ENCODE peak calls at places on chromosomes 13 and 19, in five cellular contexts. One of them, this sample, is unnamed.

GRCh38 chr13:85772379-85772778 is 26.8 kb downstream of the SLITRK6 start:
- DNase-seq in AG09309: no peak
- DNase-seq in cardiac fibroblast: peak
- DNase-seq in AG04450: no peak
- DNase-seq in CD4-positive, CD25-positive, alpha-beta regulatory T cell: no peak
- DNase-seq in this sample: no peak

GRCh38 chr13:110628952-110629701 is 13.8 kb downstream of the NAXD start:
- DNase-seq in AG09309: no peak
- DNase-seq in AG04450: no peak
- DNase-seq in cardiac fibroblast: peak
- DNase-seq in CD4-positive, CD25-positive, alpha-beta regulatory T cell: no peak
- DNase-seq in this sample: no peak

GRCh38 chr19:27652796-27653195 is 1560.2 kb downstream of the UQCRFS1 start:
- DNase-seq in AG04450: no peak
- DNase-seq in CD4-positive, CD25-positive, alpha-beta regulatory T cell: no peak
- DNase-seq in AG09309: no peak
- DNase-seq in cardiac fibroblast: no peak
- DNase-seq in this sample: no peak

GRCh38 chr19:51094696-51095279 is 12.1 kb upstream of the KLK14 start:
- DNase-seq in AG09309: no peak
- DNase-seq in CD4-positive, CD25-positive, alpha-beta regulatory T cell: peak
- DNase-seq in cardiac fibroblast: peak
- DNase-seq in AG04450: no peak
- DNase-seq in this sample: no peak

GRCh38 chr19:10086032-10086903 is at the start of gene SHFL:
- DNase-seq in CD4-positive, CD25-positive, alpha-beta regulatory T cell: peak
- DNase-seq in AG09309: no peak
- DNase-seq in AG04450: no peak
- DNase-seq in cardiac fibroblast: peak
- DNase-seq in this sample: peak

GRCh38 chr13:48078251-48078656 is 16.6 kb downstream of the MED4 start:
- DNase-seq in AG04450: no peak
- DNase-seq in cardiac fibroblast: no peak
- DNase-seq in CD4-positive, CD25-positive, alpha-beta regulatory T cell: peak
- DNase-seq in AG09309: no peak
- DNase-seq in this sample: no peak

GRCh38 chr19:16878181-16878965 is 10.4 kb upstream of the F2RL3 start:
- DNase-seq in AG09309: no peak
- DNase-seq in AG04450: no peak
- DNase-seq in CD4-positive, CD25-positive, alpha-beta regulatory T cell: no peak
- DNase-seq in cardiac fibroblast: no peak
- DNase-seq in this sample: no peak

GRCh38 chr19:42316223-42317211 is 3.4 kb downstream of the TMEM145 start:
- DNase-seq in CD4-positive, CD25-positive, alpha-beta regulatory T cell: no peak
- DNase-seq in cardiac fibroblast: peak
- DNase-seq in AG04450: no peak
- DNase-seq in AG09309: no peak
- DNase-seq in this sample: peak

GRCh38 chr19:45100797-45101196 is 7.8 kb downstream of the PPP1R37 start:
- DNase-seq in AG04450: no peak
- DNase-seq in AG09309: no peak
- DNase-seq in CD4-positive, CD25-positive, alpha-beta regulatory T cell: no peak
- DNase-seq in cardiac fibroblast: peak
- DNase-seq in this sample: no peak

GRCh38 chr13:106297283-106297682 is 238.2 kb downstream of the EFNB2 start:
- DNase-seq in AG09309: no peak
- DNase-seq in CD4-positive, CD25-positive, alpha-beta regulatory T cell: no peak
- DNase-seq in cardiac fibroblast: no peak
- DNase-seq in AG04450: no peak
- DNase-seq in this sample: no peak

GRCh38 chr19:46861691-46862503 is 1.1 kb downstream of the ARHGAP35 start:
- DNase-seq in CD4-positive, CD25-positive, alpha-beta regulatory T cell: no peak
- DNase-seq in AG09309: no peak
- DNase-seq in cardiac fibroblast: peak
- DNase-seq in AG04450: no peak
- DNase-seq in this sample: no peak

GRCh38 chr19:3210347-3211017 is 14.0 kb upstream of the CELF5 start:
- DNase-seq in AG09309: no peak
- DNase-seq in cardiac fibroblast: peak
- DNase-seq in AG04450: no peak
- DNase-seq in CD4-positive, CD25-positive, alpha-beta regulatory T cell: peak
- DNase-seq in this sample: peak

GRCh38 chr13:99656843-99657506 is 155.7 kb downstream of the TM9SF2 start:
- DNase-seq in AG04450: no peak
- DNase-seq in CD4-positive, CD25-positive, alpha-beta regulatory T cell: peak
- DNase-seq in AG09309: no peak
- DNase-seq in cardiac fibroblast: no peak
- DNase-seq in this sample: no peak

GRCh38 chr19:20423381-20424207 is 142.0 kb downstream of the ZNF737 start:
- DNase-seq in AG09309: no peak
- DNase-seq in AG04450: no peak
- DNase-seq in CD4-positive, CD25-positive, alpha-beta regulatory T cell: peak
- DNase-seq in cardiac fibroblast: peak
- DNase-seq in this sample: peak

GRCh38 chr13:107458269-107458668 is 757.1 kb downstream of the LIG4 start:
- DNase-seq in CD4-positive, CD25-positive, alpha-beta regulatory T cell: no peak
- DNase-seq in cardiac fibroblast: no peak
- DNase-seq in AG04450: no peak
- DNase-seq in AG09309: no peak
- DNase-seq in this sample: no peak

GRCh38 chr13:111976474-111977183 is 90.3 kb upstream of the SOX1 start:
- DNase-seq in AG09309: no peak
- DNase-seq in AG04450: no peak
- DNase-seq in cardiac fibroblast: no peak
- DNase-seq in CD4-positive, CD25-positive, alpha-beta regulatory T cell: no peak
- DNase-seq in this sample: no peak

GRCh38 chr19:38850976-38851621 is 1.3 kb upstream of the HNRNPL start:
- DNase-seq in cardiac fibroblast: no peak
- DNase-seq in AG04450: no peak
- DNase-seq in CD4-positive, CD25-positive, alpha-beta regulatory T cell: no peak
- DNase-seq in AG09309: no peak
- DNase-seq in this sample: peak

GRCh38 chr13:21242236-21242635 is 65.8 kb downstream of the MRPL57 start:
- DNase-seq in AG09309: no peak
- DNase-seq in CD4-positive, CD25-positive, alpha-beta regulatory T cell: no peak
- DNase-seq in cardiac fibroblast: no peak
- DNase-seq in AG04450: no peak
- DNase-seq in this sample: no peak

GRCh38 chr19:18939922-18940775 is 868 bp downstream of the HOMER3 start:
- DNase-seq in AG09309: no peak
- DNase-seq in AG04450: no peak
- DNase-seq in cardiac fibroblast: peak
- DNase-seq in CD4-positive, CD25-positive, alpha-beta regulatory T cell: no peak
- DNase-seq in this sample: no peak

GRCh38 chr19:13255719-13256059 is 105.5 kb downstream of the IER2 start:
- DNase-seq in AG09309: no peak
- DNase-seq in AG04450: no peak
- DNase-seq in CD4-positive, CD25-positive, alpha-beta regulatory T cell: no peak
- DNase-seq in cardiac fibroblast: no peak
- DNase-seq in this sample: no peak

GRCh38 chr13:102128216-102128800 is 273.5 kb downstream of the FGF14 start:
- DNase-seq in cardiac fibroblast: peak
- DNase-seq in AG09309: peak
- DNase-seq in CD4-positive, CD25-positive, alpha-beta regulatory T cell: no peak
- DNase-seq in AG04450: no peak
- DNase-seq in this sample: no peak

GRCh38 chr13:39269411-39269810 is 231.2 kb downstream of the NHLRC3 start:
- DNase-seq in AG09309: no peak
- DNase-seq in cardiac fibroblast: peak
- DNase-seq in CD4-positive, CD25-positive, alpha-beta regulatory T cell: no peak
- DNase-seq in AG04450: no peak
- DNase-seq in this sample: no peak

GRCh38 chr13:20126460-20127262 is 34.2 kb downstream of the GJA3 start:
- DNase-seq in cardiac fibroblast: no peak
- DNase-seq in AG04450: no peak
- DNase-seq in AG09309: no peak
- DNase-seq in CD4-positive, CD25-positive, alpha-beta regulatory T cell: no peak
- DNase-seq in this sample: no peak

GRCh38 chr19:40609561-40610395 is 8.6 kb downstream of the LTBP4 start:
- DNase-seq in AG09309: no peak
- DNase-seq in CD4-positive, CD25-positive, alpha-beta regulatory T cell: peak
- DNase-seq in cardiac fibroblast: peak
- DNase-seq in AG04450: no peak
- DNase-seq in this sample: peak
- H3K4me3 ChIP-seq in AG09309: peak
- H3K4me3 ChIP-seq in CD4-positive, CD25-positive, alpha-beta regulatory T cell: peak
- H3K4me3 ChIP-seq in cardiac fibroblast: peak
- H3K4me3 ChIP-seq in AG04450: no peak
- H3K4me3 ChIP-seq in this sample: peak

GRCh38 chr19:53193534-53194222 is 520 bp upstream of the ZNF665 start:
- DNase-seq in AG04450: no peak
- DNase-seq in AG09309: no peak
- DNase-seq in CD4-positive, CD25-positive, alpha-beta regulatory T cell: no peak
- DNase-seq in cardiac fibroblast: no peak
- DNase-seq in this sample: no peak
- H3K4me3 ChIP-seq in AG04450: peak
- H3K4me3 ChIP-seq in AG09309: peak
- H3K4me3 ChIP-seq in CD4-positive, CD25-positive, alpha-beta regulatory T cell: peak
- H3K4me3 ChIP-seq in cardiac fibroblast: peak
- H3K4me3 ChIP-seq in this sample: no peak

GRCh38 chr19:35955881-35956634 is 19.9 kb downstream of the LRFN3 start:
- DNase-seq in cardiac fibroblast: no peak
- DNase-seq in CD4-positive, CD25-positive, alpha-beta regulatory T cell: no peak
- DNase-seq in AG04450: no peak
- DNase-seq in AG09309: no peak
- DNase-seq in this sample: no peak

GRCh38 chr19:35958660-35959039 is 22.5 kb downstream of the LRFN3 start:
- DNase-seq in CD4-positive, CD25-positive, alpha-beta regulatory T cell: no peak
- DNase-seq in cardiac fibroblast: no peak
- DNase-seq in AG04450: no peak
- DNase-seq in AG09309: no peak
- DNase-seq in this sample: no peak

GRCh38 chr19:35960432-35960972 is 24.3 kb downstream of the LRFN3 start:
- DNase-seq in AG09309: no peak
- DNase-seq in cardiac fibroblast: no peak
- DNase-seq in AG04450: no peak
- DNase-seq in CD4-positive, CD25-positive, alpha-beta regulatory T cell: no peak
- DNase-seq in this sample: no peak

GRCh38 chr19:35959968-35960320 is 23.8 kb downstream of the LRFN3 start:
- DNase-seq in cardiac fibroblast: no peak
- DNase-seq in AG09309: no peak
- DNase-seq in CD4-positive, CD25-positive, alpha-beta regulatory T cell: no peak
- DNase-seq in AG04450: no peak
- DNase-seq in this sample: no peak

DNA sequence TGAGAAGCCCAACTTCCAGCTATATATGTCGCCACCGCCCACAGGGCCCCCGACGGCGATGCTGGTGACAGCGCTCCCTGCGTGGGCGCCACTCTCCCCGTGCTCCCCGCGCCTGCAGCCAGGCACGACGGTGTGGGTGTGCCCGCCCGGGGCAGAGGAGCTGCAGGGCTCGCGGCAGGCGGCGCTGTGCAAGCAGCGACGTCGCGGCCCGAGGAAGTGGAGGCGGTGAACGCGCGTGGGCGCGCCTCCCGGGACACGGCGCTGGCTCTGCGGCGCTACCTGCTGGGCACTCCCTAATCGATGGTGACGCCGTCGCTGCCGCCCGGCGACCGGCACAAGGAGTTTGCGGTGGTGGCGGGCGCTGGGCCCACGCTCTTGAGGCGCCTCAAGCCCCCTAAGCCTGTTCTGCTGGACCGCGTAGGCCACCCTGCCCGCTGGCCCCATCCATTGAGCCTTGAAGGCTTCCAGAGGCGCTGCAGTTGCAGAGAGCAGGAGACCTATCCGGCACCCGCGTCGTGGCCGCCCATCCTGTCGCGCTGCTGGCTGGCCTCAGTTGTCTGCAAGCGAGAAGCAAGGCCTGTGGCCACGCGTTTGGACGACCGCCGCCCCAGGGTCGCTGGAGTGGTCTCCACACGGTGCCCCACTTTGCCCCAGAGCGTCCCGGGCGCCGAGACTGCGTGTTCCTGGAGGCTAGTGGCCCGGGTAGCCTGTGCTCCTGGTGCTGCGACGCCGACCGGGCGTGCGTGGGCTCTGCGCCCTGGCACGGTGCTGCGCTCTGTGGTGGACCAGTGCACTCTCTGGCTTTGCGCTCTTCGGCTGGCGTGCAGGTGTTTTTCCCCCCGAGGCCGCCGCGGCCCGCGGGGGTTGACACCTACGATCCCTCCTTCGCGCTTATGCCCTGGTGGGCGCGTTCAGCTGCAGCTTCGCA is 23.1 kb downstream of the LRFN3 start:
- DNase-seq in CD4-positive, CD25-positive, alpha-beta regulatory T cell: peak
- DNase-seq in AG09309: no peak
- DNase-seq in AG04450: no peak
- DNase-seq in cardiac fibroblast: no peak
- DNase-seq in this sample: no peak
- H3K4me3 ChIP-seq in CD4-positive, CD25-positive, alpha-beta regulatory T cell: peak
- H3K4me3 ChIP-seq in AG09309: no peak
- H3K4me3 ChIP-seq in AG04450: no peak
- H3K4me3 ChIP-seq in cardiac fibroblast: no peak
- H3K4me3 ChIP-seq in this sample: no peak

DNA sequence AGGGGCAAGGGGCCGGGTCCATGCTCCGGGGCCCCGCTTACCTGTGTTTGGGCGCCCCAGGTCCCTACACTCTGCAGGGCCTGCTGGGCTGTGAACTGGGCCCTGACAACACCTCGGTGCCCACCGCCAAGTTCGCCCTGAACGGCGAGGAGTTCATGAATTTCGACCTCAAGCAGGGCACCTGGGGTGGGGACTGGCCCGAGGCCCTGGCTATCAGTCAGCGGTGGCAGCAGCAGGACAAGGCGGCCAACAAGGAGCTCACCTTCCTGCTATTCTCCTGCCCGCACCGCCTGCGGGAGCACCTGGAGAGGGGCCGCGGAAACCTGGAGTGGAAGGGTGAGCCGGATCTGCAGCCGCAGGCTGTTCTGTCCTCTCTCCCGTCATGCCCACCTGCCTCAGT is 1.7 kb downstream of the FCGRT start:
- DNase-seq in cardiac fibroblast: no peak
- DNase-seq in CD4-positive, CD25-positive, alpha-beta regulatory T cell: no peak
- DNase-seq in AG09309: no peak
- DNase-seq in AG04450: no peak
- DNase-seq in this sample: no peak
- H3K4me3 ChIP-seq in cardiac fibroblast: no peak
- H3K4me3 ChIP-seq in CD4-positive, CD25-positive, alpha-beta regulatory T cell: no peak
- H3K4me3 ChIP-seq in AG09309: no peak
- H3K4me3 ChIP-seq in AG04450: no peak
- H3K4me3 ChIP-seq in this sample: no peak

DNA sequence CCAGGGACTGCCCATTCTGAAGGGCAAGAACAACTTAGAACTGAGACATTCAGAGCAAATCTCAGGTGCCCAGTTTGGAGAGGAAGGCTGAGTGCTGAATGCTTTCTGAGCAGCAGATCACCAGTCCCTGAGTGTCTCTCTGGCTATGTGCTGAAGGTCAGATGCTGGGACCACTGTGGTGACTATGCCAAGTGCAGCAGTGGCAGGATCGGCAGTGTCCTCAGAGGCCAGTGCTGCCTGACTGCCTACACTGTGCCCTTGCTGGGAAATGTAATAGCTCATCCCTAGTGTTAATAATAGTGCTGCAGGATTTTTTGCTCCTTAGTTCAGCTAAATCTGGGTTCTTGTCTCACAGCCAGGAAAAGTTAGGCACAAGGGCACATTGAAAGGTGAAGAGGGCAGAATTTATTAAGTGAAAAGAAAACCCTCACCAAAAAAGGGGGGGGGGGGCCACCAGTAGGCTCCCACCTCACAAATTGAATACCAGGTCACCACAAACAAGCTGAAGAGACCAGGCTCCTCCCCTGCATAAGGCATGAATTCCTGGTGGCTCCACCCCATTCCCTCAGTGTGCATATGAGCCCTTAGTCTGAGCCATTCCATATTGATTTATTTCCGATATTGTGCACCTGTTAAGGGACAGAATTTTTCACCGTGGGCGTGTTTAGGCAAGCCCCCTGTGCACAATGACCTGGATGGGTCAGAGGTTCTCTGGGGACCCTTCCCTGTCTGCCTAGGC is 18.5 kb downstream of the RFXAP start:
- DNase-seq in AG04450: no peak
- DNase-seq in CD4-positive, CD25-positive, alpha-beta regulatory T cell: no peak
- DNase-seq in AG09309: no peak
- DNase-seq in cardiac fibroblast: no peak
- DNase-seq in this sample: no peak
- H3K4me3 ChIP-seq in AG04450: no peak
- H3K4me3 ChIP-seq in CD4-positive, CD25-positive, alpha-beta regulatory T cell: no peak
- H3K4me3 ChIP-seq in AG09309: no peak
- H3K4me3 ChIP-seq in cardiac fibroblast: no peak
- H3K4me3 ChIP-seq in this sample: no peak